ENCODE peak calls at places on chromosome 20, in four cellular contexts. One of them, this sample, is unnamed.

GRCh38 chr20:16538779-16539178 is 34.5 kb downstream of the KIF16B start:
- DNase-seq in AG04449: no peak
- DNase-seq in BE2C: no peak
- DNase-seq in fibroblast of the aortic adventitia: no peak
- DNase-seq in this sample: no peak

GRCh38 chr20:35312348-35312747 is 20.1 kb upstream of the FAM83C start:
- DNase-seq in AG04449: peak; percentile 87
- DNase-seq in BE2C: no peak
- DNase-seq in fibroblast of the aortic adventitia: peak; percentile 89
- DNase-seq in this sample: peak; percentile 59

GRCh38 chr20:22904905-22905304 is 130.2 kb upstream of the SSTR4 start:
- DNase-seq in AG04449: no peak
- DNase-seq in BE2C: no peak
- DNase-seq in fibroblast of the aortic adventitia: no peak
- DNase-seq in this sample: no peak

GRCh38 chr20:33648396-33649004 is 13.6 kb upstream of the C20orf144 start:
- DNase-seq in AG04449: no peak
- DNase-seq in BE2C: no peak
- DNase-seq in fibroblast of the aortic adventitia: no peak
- DNase-seq in this sample: no peak

GRCh38 chr20:64194269-64194668 is 30.0 kb downstream of the MYT1 start:
- DNase-seq in AG04449: no peak
- DNase-seq in BE2C: no peak
- DNase-seq in fibroblast of the aortic adventitia: no peak
- DNase-seq in this sample: no peak

GRCh38 chr20:44720617-44720993 is 5.4 kb downstream of the CCN5 start:
- DNase-seq in AG04449: no peak
- DNase-seq in BE2C: peak; percentile 57
- DNase-seq in fibroblast of the aortic adventitia: peak; percentile 80
- DNase-seq in this sample: peak; percentile 35

GRCh38 chr20:8209061-8209460 is 77.0 kb downstream of the PLCB1 start:
- DNase-seq in AG04449: no peak
- DNase-seq in BE2C: no peak
- DNase-seq in fibroblast of the aortic adventitia: peak; percentile 43
- DNase-seq in this sample: no peak

GRCh38 chr20:62439218-62439617 is 11.9 kb upstream of the RBBP8NL start:
- DNase-seq in AG04449: no peak
- DNase-seq in BE2C: no peak
- DNase-seq in fibroblast of the aortic adventitia: no peak
- DNase-seq in this sample: no peak

GRCh38 chr20:57124346-57124745 is 142.1 kb downstream of the BMP7 start:
- DNase-seq in AG04449: no peak
- DNase-seq in BE2C: no peak
- DNase-seq in fibroblast of the aortic adventitia: no peak
- DNase-seq in this sample: no peak

GRCh38 chr20:21101453-21102251 is 4.5 kb downstream of the LINC00237 start:
- DNase-seq in AG04449: no peak
- DNase-seq in BE2C: peak; percentile 39
- DNase-seq in fibroblast of the aortic adventitia: no peak
- DNase-seq in this sample: no peak

GRCh38 chr20:58575776-58576589 is 60.8 kb upstream of the APCDD1L start:
- DNase-seq in AG04449: no peak
- DNase-seq in BE2C: no peak
- DNase-seq in fibroblast of the aortic adventitia: no peak
- DNase-seq in this sample: no peak

DNA sequence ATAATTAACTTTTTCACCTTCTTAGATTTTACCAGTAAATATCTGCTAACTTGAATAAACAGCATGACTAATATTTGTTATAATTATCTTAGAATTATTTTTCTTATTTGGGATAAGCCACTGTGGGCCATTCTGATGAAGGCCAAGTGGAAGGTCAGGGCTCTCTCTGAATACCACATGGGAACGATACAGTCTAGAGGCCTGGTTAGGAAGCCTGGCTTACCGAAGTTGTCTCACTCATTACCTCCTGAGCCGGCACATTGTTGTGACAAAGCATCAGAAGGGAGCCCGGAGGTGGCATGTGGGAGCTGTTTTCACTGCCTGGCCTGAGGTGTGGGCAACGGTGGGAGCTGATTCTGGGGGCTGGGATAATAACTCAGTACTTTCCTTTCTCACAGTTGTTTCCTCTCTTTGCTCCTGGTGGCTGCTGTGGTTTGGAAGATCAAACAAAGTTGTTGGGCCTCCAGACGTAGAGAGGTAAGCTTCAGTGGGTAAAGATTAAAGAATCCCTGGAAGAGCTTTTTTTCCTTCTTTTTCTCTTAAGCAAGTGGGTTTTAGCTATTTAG is 29.2 kb downstream of the GFRA4 start:
- DNase-seq in AG04449: no peak
- DNase-seq in BE2C: no peak
- DNase-seq in fibroblast of the aortic adventitia: no peak
- DNase-seq in this sample: no peak
- H3K4me3 ChIP-seq in AG04449: no peak overlapping the region
- H3K4me3 ChIP-seq in BE2C: no peak overlapping the region
- H3K4me3 ChIP-seq in fibroblast of the aortic adventitia: no peak overlapping the region
- H3K4me3 ChIP-seq in this sample: no peak overlapping the region

GRCh38 chr20:32155017-32155965 is 45.8 kb downstream of the TM9SF4 start:
- DNase-seq in AG04449: peak; percentile 19
- DNase-seq in BE2C: peak; percentile 64
- DNase-seq in fibroblast of the aortic adventitia: peak; percentile 87
- DNase-seq in this sample: peak; percentile 59
- TF ChIP-seq CTCF in AG04449: peak; percentile 24
- TF ChIP-seq CTCF in BE2C: peak; percentile 67
- TF ChIP-seq CTCF in fibroblast of the aortic adventitia: peak; percentile 13
- TF ChIP-seq CTCF in this sample: peak; percentile 14

GRCh38 chr20:50690562-50690978 is 772 bp downstream of the RIPOR3 start:
- DNase-seq in AG04449: no peak
- DNase-seq in BE2C: peak; percentile 18
- DNase-seq in fibroblast of the aortic adventitia: no peak
- DNase-seq in this sample: no peak

GRCh38 chr20:50690979-50691584 is at the start of gene RIPOR3:
- DNase-seq in AG04449: no peak
- DNase-seq in BE2C: peak; percentile 47
- DNase-seq in fibroblast of the aortic adventitia: no peak
- DNase-seq in this sample: no peak

GRCh38 chr20:50693001-50693400 is 1.7 kb upstream of the RIPOR3 start:
- DNase-seq in AG04449: no peak
- DNase-seq in BE2C: no peak
- DNase-seq in fibroblast of the aortic adventitia: no peak
- DNase-seq in this sample: no peak

GRCh38 chr20:50692553-50692933 is 1.2 kb upstream of the RIPOR3 start:
- DNase-seq in AG04449: no peak
- DNase-seq in BE2C: no peak
- DNase-seq in fibroblast of the aortic adventitia: no peak
- DNase-seq in this sample: no peak

DNA sequence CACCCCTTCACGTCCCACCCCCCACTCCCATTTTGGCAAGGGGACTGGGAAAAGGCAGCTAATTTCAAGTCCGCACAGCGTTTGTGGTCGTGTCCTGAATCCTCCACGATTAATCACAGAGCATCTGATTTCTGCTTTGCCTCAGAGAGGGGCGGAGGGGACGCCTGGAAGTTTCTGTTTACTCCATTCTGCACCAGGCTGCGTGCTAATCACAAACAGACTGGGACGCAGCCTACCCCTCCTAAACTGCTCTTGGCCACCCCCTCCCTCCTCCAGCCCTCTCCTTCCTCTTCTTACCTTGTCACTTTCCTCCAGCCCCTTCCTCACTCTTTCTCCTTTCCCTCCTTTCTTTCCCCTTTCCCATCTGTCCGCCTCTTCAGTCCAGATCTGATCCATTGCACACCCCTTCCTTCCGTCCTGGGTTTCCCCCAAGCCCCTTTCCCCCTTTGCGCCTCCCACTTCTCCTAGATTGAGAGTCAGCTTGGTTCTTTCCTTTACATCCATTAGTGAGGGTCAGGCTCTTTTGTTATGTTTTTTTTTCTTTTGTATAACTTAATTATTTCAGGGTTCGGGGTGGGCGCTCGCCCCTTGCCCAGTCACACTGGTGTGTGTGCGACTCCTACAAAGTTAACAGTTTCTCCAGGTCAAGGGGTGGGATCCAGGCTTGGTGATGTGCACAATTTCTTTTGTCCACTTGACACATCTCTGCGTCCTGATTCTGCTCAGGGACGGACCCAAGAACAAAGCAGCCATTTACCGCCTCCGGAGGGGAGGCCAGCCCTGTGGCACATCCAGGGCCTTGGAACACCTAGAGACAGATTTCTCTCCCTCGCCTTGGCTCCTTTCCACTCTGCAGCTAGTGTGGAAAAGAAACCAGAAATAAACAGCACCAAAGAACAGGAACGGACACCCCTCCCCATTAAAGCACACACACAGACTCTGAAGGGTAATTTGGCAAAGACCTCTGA is 527 bp upstream of the RIPOR3 start:
- DNase-seq in AG04449: no peak
- DNase-seq in BE2C: peak; percentile 40
- DNase-seq in fibroblast of the aortic adventitia: peak; percentile 68
- DNase-seq in this sample: peak; percentile 34
- H3K4me3 ChIP-seq in AG04449: peak overlapping the region; percentile 32
- H3K4me3 ChIP-seq in BE2C: peak overlapping the region; percentile 59
- H3K4me3 ChIP-seq in fibroblast of the aortic adventitia: peak overlapping the region; percentile 28
- H3K4me3 ChIP-seq in this sample: peak overlapping the region; percentile 37

GRCh38 chr20:9467995-9468394 is 46.4 kb upstream of the LAMP5 start:
- DNase-seq in AG04449: no peak
- DNase-seq in BE2C: peak; percentile 44
- DNase-seq in fibroblast of the aortic adventitia: no peak
- DNase-seq in this sample: no peak
- TF ChIP-seq CTCF in AG04449: peak; percentile 44
- TF ChIP-seq CTCF in BE2C: peak; percentile 93
- TF ChIP-seq CTCF in fibroblast of the aortic adventitia: peak; percentile 28
- TF ChIP-seq CTCF in this sample: peak; percentile 45